ENCODE peak calls at places on chromosomes 2 and 18, in eight cellular contexts. J, T, E, A, B, K, D and N are unnamed samples.

GRCh38 chr2:184596819-184597411 is 1.4 kb upstream of the ZNF804A start:
- DNase-seq in B (peak; percentile 76), K (no peak), A (no peak), E (no peak), D (no peak), T (no peak), J (peak; percentile 81), N (peak; percentile 59)

GRCh38 chr2:116809074-116809473 is 1005.4 kb upstream of the DDX18 start:
- DNase-seq in E (no peak), K (no peak), T (no peak), A (no peak), J (no peak), D (no peak), B (no peak), N (no peak)

GRCh38 chr2:223027442-223027841 is 24.5 kb upstream of the KCNE4 start:
- DNase-seq in E (no peak), D (no peak), B (peak; percentile 54), A (no peak), T (peak; percentile 38), J (peak; percentile 81), K (no peak), N (no peak)

GRCh38 chr2:143907801-143908200 is 612.1 kb downstream of the ZEB2 start:
- DNase-seq in T (no peak), D (no peak), B (peak; percentile 91), J (peak; percentile 85), A (no peak), K (no peak), E (no peak), N (no peak)

GRCh38 chr2:15127876-15128275 is 433.3 kb downstream of the NBAS start:
- DNase-seq in T (no peak), E (no peak), D (no peak), J (no peak), K (no peak), B (no peak), A (no peak), N (no peak)

GRCh38 chr2:120915670-120916069 is 180.0 kb downstream of the GLI2 start:
- DNase-seq in J (peak; percentile 37), A (no peak), T (no peak), E (no peak), D (no peak), B (peak; percentile 58), K (no peak), N (no peak)

GRCh38 chr2:72846171-72847095 is 20.6 kb upstream of the EXOC6B start:
- DNase-seq in E (no peak), T (no peak), B (no peak), J (no peak), A (no peak), D (no peak), K (no peak), N (no peak)

GRCh38 chr2:239720411-239721365 is 304.5 kb downstream of the NDUFA10 start:
- DNase-seq in D (no peak), J (no peak), E (no peak), B (no peak), K (peak; percentile 51), A (no peak), T (no peak), N (no peak)

GRCh38 chr2:70985956-70986355 is 7.5 kb downstream of the ANKRD53 start:
- DNase-seq in T (no peak), K (peak; percentile 32), A (no peak), D (no peak), J (no peak), B (no peak), E (no peak), N (no peak)

GRCh38 chr18:55694291-55694690 is 106.3 kb upstream of the TCF4 start:
- DNase-seq in B (no peak), T (no peak), E (no peak), J (peak; percentile 13), K (no peak), A (no peak), D (no peak), N (no peak)

GRCh38 chr2:26567534-26567933 is 73.6 kb downstream of the CIB4 start:
- DNase-seq in J (no peak), A (no peak), K (peak; percentile 29), D (no peak), T (no peak), E (no peak), B (no peak), N (no peak)

GRCh38 chr18:79483971-79484491 is 88.3 kb downstream of the NFATC1 start:
- DNase-seq in D (peak; percentile 36), A (no peak), J (no peak), K (peak; percentile 53), T (no peak), B (no peak), E (no peak), N (no peak)

GRCh38 chr2:206211657-206212255 is 52.1 kb downstream of the EEF1B2 start:
- DNase-seq in K (no peak), A (no peak), T (no peak), D (no peak), E (no peak), J (peak; percentile 22), B (peak; percentile 74), N (no peak)

GRCh38 chr2:235043762-235044500 is 92.1 kb downstream of the SH3BP4 start:
- DNase-seq in E (no peak), K (peak; percentile 53), B (no peak), A (no peak), J (no peak), T (no peak), D (no peak), N (no peak)

GRCh38 chr2:206856474-206856873 is 82.8 kb upstream of the CPO start:
- DNase-seq in T (no peak), D (no peak), B (peak; percentile 17), A (no peak), J (peak; percentile 50), E (no peak), K (no peak), N (peak; percentile 2)

GRCh38 chr2:53829669-53830290 is 30.0 kb downstream of the GPR75 start:
- DNase-seq in B (no peak), K (no peak), T (no peak), D (no peak), A (no peak), J (no peak), E (peak; percentile 19), N (no peak)

GRCh38 chr2:214107731-214108130 is 303.1 kb upstream of the VWC2L start:
- DNase-seq in K (no peak), T (no peak), B (no peak), E (no peak), A (no peak), D (no peak), J (no peak), N (no peak)

GRCh38 chr18:59323931-59324622 is 5.6 kb upstream of the CPLX4 start:
- DNase-seq in B (no peak), T (no peak), J (peak; percentile 27), K (no peak), E (no peak), A (no peak), D (no peak), N (no peak)

GRCh38 chr2:129252781-129253460 is 726.5 kb upstream of the RAB6C start:
- DNase-seq in K (no peak), A (no peak), B (no peak), J (no peak), T (no peak), E (no peak), D (no peak), N (no peak)

GRCh38 chr2:126802774-126803421 is 95.8 kb upstream of the TEX51 start:
- DNase-seq in D (no peak), J (no peak), B (no peak), E (no peak), K (no peak), T (no peak), A (no peak), N (no peak)

GRCh38 chr2:46489430-46489829 is 10.1 kb downstream of the TMEM247 start:
- DNase-seq in J (no peak), B (no peak), K (no peak), D (no peak), A (no peak), E (no peak), T (no peak), N (no peak)

GRCh38 chr2:109675666-109676345 is 61.6 kb downstream of the SOWAHC start:
- DNase-seq in B (no peak), J (no peak), D (no peak), T (peak; percentile 69), A (no peak), E (no peak), K (no peak), N (no peak)
- H3K27ac ChIP-seq in B (no peak overlapping the region), J (no peak overlapping the region), D (no peak overlapping the region), T (peak overlapping the region; percentile 37), A (no peak overlapping the region), E (no peak overlapping the region), K (no peak overlapping the region), N (no peak overlapping the region)

GRCh38 chr2:176066645-176067586 is 16.8 kb downstream of the EVX2 start:
- DNase-seq in T (no peak), B (no peak), K (no peak), D (peak; percentile 73), A (no peak), E (no peak), J (no peak), N (no peak)
- H3K4me3 ChIP-seq in T (peak overlapping the region; percentile 38), B (no peak overlapping the region), K (peak overlapping the region; percentile 17), D (peak overlapping the region; percentile 13), A (no peak overlapping the region), E (peak overlapping the region; percentile 61), J (no peak overlapping the region), N (no peak overlapping the region)

DNA sequence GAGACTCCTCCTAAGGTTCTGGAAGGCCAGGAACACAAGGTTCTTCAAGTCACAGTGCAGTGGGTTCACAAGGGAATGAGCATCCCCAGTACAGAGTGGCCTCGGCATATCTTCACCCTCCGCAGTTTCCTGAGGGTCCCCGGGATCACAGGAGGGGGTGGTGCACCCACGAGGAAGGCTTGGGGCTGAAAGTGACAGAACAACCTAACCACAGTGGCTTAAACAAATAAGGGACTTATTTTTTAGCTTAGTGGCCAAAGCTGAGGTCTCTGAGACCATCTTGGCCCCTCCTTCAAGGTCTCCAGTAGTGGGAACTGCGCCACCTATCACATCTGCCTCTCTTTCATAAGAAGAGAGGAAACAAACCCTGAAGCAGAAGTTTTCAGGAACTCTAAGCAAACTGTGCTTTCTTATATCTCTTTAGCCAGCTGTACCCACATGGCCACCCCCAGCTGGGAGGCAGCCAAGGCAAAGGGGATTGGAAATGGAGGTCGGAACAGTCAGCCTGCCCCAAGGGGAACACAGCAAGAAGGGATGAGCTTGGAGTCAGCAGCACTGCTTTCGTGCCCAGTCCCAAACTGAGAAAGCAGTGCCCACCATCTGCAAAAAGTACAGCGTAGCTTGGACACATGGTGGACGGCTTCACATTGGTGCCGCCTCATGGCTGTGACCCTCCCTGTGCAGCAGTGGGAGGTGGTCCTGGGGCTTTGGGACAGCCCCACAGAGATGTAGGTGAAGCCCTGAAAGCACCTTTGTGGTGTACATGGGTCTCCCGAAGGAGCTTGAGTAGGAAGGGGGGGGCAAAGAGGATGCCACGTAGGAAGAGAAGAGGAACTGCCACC is 260.0 kb upstream of the ID2 start:
- DNase-seq in J (no peak), A (no peak), K (no peak), B (no peak), T (no peak), E (no peak), D (no peak), N (no peak)
- TF ChIP-seq CTCF in J (no peak), A (no peak), K (no peak), B (no peak), T (no peak), E (no peak), D (no peak), N (no peak)

DNA sequence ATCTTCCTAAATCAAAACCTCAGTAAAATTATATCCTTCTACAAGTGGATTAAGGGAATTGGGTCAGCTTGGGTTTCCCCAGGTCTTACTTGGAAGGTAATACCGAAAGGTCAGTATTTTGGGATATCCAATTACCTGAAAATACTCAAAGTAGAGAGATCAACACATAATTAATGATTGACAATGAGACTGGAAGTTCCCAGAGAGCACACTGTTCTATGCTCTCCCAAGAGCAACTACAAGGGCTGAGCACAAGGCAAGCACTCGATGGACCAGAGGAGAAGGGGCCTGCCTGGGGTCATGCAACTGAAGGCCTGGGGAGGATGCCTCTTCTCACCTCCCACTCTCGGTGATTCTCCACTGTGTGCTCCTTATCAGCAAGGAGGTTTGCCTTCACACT is 159.2 kb upstream of the ACAA2 start:
- DNase-seq in A (no peak), T (no peak), B (no peak), K (no peak), D (no peak), E (no peak), J (no peak), N (no peak)
- H3K27ac ChIP-seq in A (no peak overlapping the region), T (no peak overlapping the region), B (no peak overlapping the region), K (no peak overlapping the region), D (no peak overlapping the region), E (no peak overlapping the region), J (no peak overlapping the region), N (no peak overlapping the region)